ENCODE peak calls at places on chromosomes 12 and 14, in eight cellular contexts. B, I, K, T, X, S, H and A are unnamed samples.

GRCh38 chr14:41096131-41096530 is 510.5 kb upstream of the LRFN5 start:
- DNase-seq in I (no peak), H (no peak), S (peak; percentile 0), K (no peak), X (no peak), B (no peak), T (no peak), A (no peak)

GRCh38 chr14:74988131-74988530 is 14.6 kb upstream of the EIF2B2 start:
- DNase-seq in T (no peak), K (peak; percentile 65), X (no peak), B (no peak), H (peak; percentile 97), S (no peak), I (peak; percentile 82), A (no peak)

GRCh38 chr12:131493068-131493826 is 217.6 kb upstream of the SFSWAP start:
- DNase-seq in X (no peak), K (no peak), B (no peak), T (no peak), I (no peak), H (no peak), S (no peak), A (no peak)

GRCh38 chr12:63302941-63303536 is 152.0 kb upstream of the AVPR1A start:
- DNase-seq in T (no peak), S (no peak), H (no peak), K (no peak), X (no peak), I (no peak), B (no peak), A (no peak)

GRCh38 chr12:103011974-103012763 is 54.7 kb downstream of the ASCL1 start:
- DNase-seq in X (no peak), B (peak; percentile 22), H (no peak), S (no peak), I (no peak), K (no peak), T (no peak), A (no peak)

GRCh38 chr14:102185360-102185759 is 45.7 kb downstream of the WDR20 start:
- DNase-seq in T (no peak), B (no peak), H (no peak), X (no peak), I (no peak), K (no peak), S (peak; percentile 73), A (no peak)

GRCh38 chr12:106081606-106082005 is 57.1 kb downstream of the NUAK1 start:
- DNase-seq in X (no peak), T (no peak), I (no peak), S (no peak), K (no peak), H (no peak), B (no peak), A (no peak)

GRCh38 chr14:32457213-32457920 is 128.3 kb downstream of the AKAP6 start:
- DNase-seq in H (no peak), X (no peak), B (no peak), S (no peak), T (no peak), K (no peak), I (no peak), A (no peak)

GRCh38 chr14:53956427-53957201 is at the start of gene BMP4:
- DNase-seq in K (peak; percentile 56), T (no peak), X (no peak), S (no peak), B (peak; percentile 57), H (no peak), I (no peak), A (no peak)

GRCh38 chr12:114425031-114425626 is 19.2 kb upstream of the TBX5 start:
- DNase-seq in T (no peak), X (no peak), B (no peak), I (no peak), H (no peak), K (peak; percentile 75), S (no peak), A (no peak)

GRCh38 chr14:66105819-66106218 is 380.4 kb upstream of the CCDC196 start:
- DNase-seq in B (no peak), X (no peak), I (peak; percentile 53), T (no peak), S (no peak), K (peak; percentile 3), H (peak; percentile 10), A (no peak)

GRCh38 chr12:4039927-4040326 is 166.7 kb upstream of the PARP11 start:
- DNase-seq in I (no peak), S (no peak), K (no peak), X (no peak), T (no peak), B (no peak), H (no peak), A (no peak)

GRCh38 chr14:104298458-104298857 is 160.1 kb downstream of the KIF26A start:
- DNase-seq in H (no peak), B (no peak), S (no peak), K (no peak), I (no peak), T (no peak), X (no peak), A (no peak)